ENCODE peak calls at places on chromosomes 4 and X, in four cellular contexts. One of them, this sample, is unnamed.

GRCh38 chrX:25721564-25721963 is 416.6 kb upstream of the MAGEB18 start:
- DNase-seq in H9: no peak
- DNase-seq in upper lobe of right lung: no peak
- DNase-seq in ovary: no peak
- DNase-seq in this sample: no peak

GRCh38 chr4:143424276-143424675 is 87.6 kb downstream of the GAB1 start:
- DNase-seq in ovary: no peak
- DNase-seq in H9: no peak
- DNase-seq in upper lobe of right lung: no peak
- DNase-seq in this sample: no peak

GRCh38 chr4:21744046-21744445 is 204.5 kb downstream of the KCNIP4 start:
- DNase-seq in H9: no peak
- DNase-seq in ovary: no peak
- DNase-seq in upper lobe of right lung: no peak
- DNase-seq in this sample: no peak

GRCh38 chrX:136477026-136477425 is 10.7 kb upstream of the BRS3 start:
- DNase-seq in upper lobe of right lung: no peak
- DNase-seq in H9: no peak
- DNase-seq in ovary: no peak
- DNase-seq in this sample: no peak

GRCh38 chr4:185143596-185143969 is 517 bp downstream of the SLC25A4 start:
- DNase-seq in ovary: peak
- DNase-seq in upper lobe of right lung: peak
- DNase-seq in H9: no peak
- DNase-seq in this sample: peak

GRCh38 chr4:42172921-42173320 is 20.5 kb upstream of the BEND4 start:
- DNase-seq in upper lobe of right lung: no peak
- DNase-seq in H9: no peak
- DNase-seq in ovary: no peak
- DNase-seq in this sample: no peak

GRCh38 chrX:153903991-153904957 is at the start of gene AVPR2:
- DNase-seq in ovary: no peak
- DNase-seq in H9: peak
- DNase-seq in upper lobe of right lung: no peak
- DNase-seq in this sample: no peak

GRCh38 chr4:186149872-186150271 is 41.5 kb upstream of the CYP4V2 start:
- DNase-seq in upper lobe of right lung: no peak
- DNase-seq in H9: peak
- DNase-seq in ovary: peak
- DNase-seq in this sample: peak

GRCh38 chrX:102934624-102935023 is 2.4 kb upstream of the RAB40AL start:
- DNase-seq in upper lobe of right lung: no peak
- DNase-seq in H9: no peak
- DNase-seq in ovary: no peak
- DNase-seq in this sample: peak

GRCh38 chr4:55372259-55372658 is 23.5 kb upstream of the TMEM165 start:
- DNase-seq in upper lobe of right lung: no peak
- DNase-seq in ovary: no peak
- DNase-seq in H9: no peak
- DNase-seq in this sample: no peak

GRCh38 chrX:15547356-15547755 is 46.7 kb downstream of the BMX start:
- DNase-seq in H9: no peak
- DNase-seq in ovary: no peak
- DNase-seq in upper lobe of right lung: no peak
- DNase-seq in this sample: no peak

GRCh38 chrX:153969125-153969903 is 2.3 kb downstream of the HCFC1 start:
- DNase-seq in H9: no peak
- DNase-seq in upper lobe of right lung: no peak
- DNase-seq in ovary: peak
- DNase-seq in this sample: no peak

GRCh38 chr4:164514765-164515164 is 239.2 kb upstream of the SMIM31 start:
- DNase-seq in upper lobe of right lung: no peak
- DNase-seq in ovary: no peak
- DNase-seq in H9: no peak
- DNase-seq in this sample: no peak

GRCh38 chrX:149650162-149650561 is 18.6 kb upstream of the TMEM185A start:
- DNase-seq in ovary: no peak
- DNase-seq in upper lobe of right lung: no peak
- DNase-seq in H9: no peak
- DNase-seq in this sample: no peak

GRCh38 chrX:19747672-19748610 is 139.5 kb downstream of the SH3KBP1 start:
- DNase-seq in H9: no peak
- DNase-seq in upper lobe of right lung: no peak
- DNase-seq in ovary: no peak
- DNase-seq in this sample: no peak

GRCh38 chr4:180913750-180914149 is 1329.5 kb upstream of the TENM3 start:
- DNase-seq in ovary: no peak
- DNase-seq in upper lobe of right lung: no peak
- DNase-seq in H9: no peak
- DNase-seq in this sample: no peak

GRCh38 chr4:180617203-180617602 is 1626.0 kb upstream of the TENM3 start:
- DNase-seq in ovary: no peak
- DNase-seq in upper lobe of right lung: no peak
- DNase-seq in H9: no peak
- DNase-seq in this sample: no peak

GRCh38 chrX:140318306-140318705 is 186.6 kb downstream of the SOX3 start:
- DNase-seq in ovary: no peak
- DNase-seq in upper lobe of right lung: no peak
- DNase-seq in H9: no peak
- DNase-seq in this sample: no peak

GRCh38 chr4:88242144-88242543 is 42.2 kb downstream of the PPM1K start:
- DNase-seq in ovary: no peak
- DNase-seq in H9: no peak
- DNase-seq in upper lobe of right lung: no peak
- DNase-seq in this sample: no peak

GRCh38 chr4:2924765-2925301 is 38.4 kb downstream of the NOP14 start:
- DNase-seq in ovary: no peak
- DNase-seq in H9: no peak
- DNase-seq in upper lobe of right lung: peak
- DNase-seq in this sample: no peak

GRCh38 chr4:140609548-140610425 is 41.0 kb upstream of the UCP1 start:
- DNase-seq in ovary: peak
- DNase-seq in H9: no peak
- DNase-seq in upper lobe of right lung: no peak
- DNase-seq in this sample: no peak

GRCh38 chr4:123363729-123364128 is 32.9 kb upstream of the SPRY1 start:
- DNase-seq in H9: no peak
- DNase-seq in ovary: no peak
- DNase-seq in upper lobe of right lung: no peak
- DNase-seq in this sample: no peak

GRCh38 chrX:4547218-4547836 is 833.9 kb upstream of the PRKX start:
- DNase-seq in ovary: no peak
- DNase-seq in upper lobe of right lung: no peak
- DNase-seq in H9: peak
- DNase-seq in this sample: peak

GRCh38 chr4:164304240-164304639 is 449.7 kb upstream of the SMIM31 start:
- DNase-seq in H9: no peak
- DNase-seq in ovary: no peak
- DNase-seq in upper lobe of right lung: no peak
- DNase-seq in this sample: no peak

DNA sequence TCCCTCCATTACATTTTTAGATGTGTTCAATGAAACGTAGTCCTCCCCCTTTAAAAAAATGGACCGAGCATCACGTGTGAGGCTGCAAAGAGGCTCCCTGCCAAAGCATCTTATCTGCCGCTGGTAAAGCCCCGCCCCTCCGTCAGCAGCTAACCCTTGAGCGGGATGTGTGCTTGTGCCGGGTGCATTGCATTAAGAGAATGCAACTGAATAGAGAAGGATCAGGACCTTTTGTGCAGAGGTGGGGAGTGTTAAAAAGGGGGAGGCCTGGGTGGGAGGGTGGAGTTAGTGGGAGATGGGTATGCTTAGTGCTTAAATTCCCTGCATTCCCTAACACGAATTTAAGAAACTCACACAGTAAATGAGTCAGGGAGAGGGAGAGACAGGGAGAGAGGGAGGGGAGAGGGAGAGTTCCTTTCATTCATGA is 66.0 kb downstream of the TBL1X start:
- DNase-seq in H9: peak
- DNase-seq in ovary: peak
- DNase-seq in upper lobe of right lung: peak
- DNase-seq in this sample: peak
- H3K27ac ChIP-seq in H9: no peak
- H3K27ac ChIP-seq in ovary: no peak
- H3K27ac ChIP-seq in upper lobe of right lung: no peak
- H3K27ac ChIP-seq in this sample: no peak

GRCh38 chr4:75939890-75940691 is 722 bp downstream of the NAAA start:
- DNase-seq in H9: peak
- DNase-seq in ovary: peak
- DNase-seq in upper lobe of right lung: peak
- DNase-seq in this sample: peak

GRCh38 chr4:75935628-75936027 is 5.2 kb downstream of the NAAA start:
- DNase-seq in upper lobe of right lung: no peak
- DNase-seq in H9: no peak
- DNase-seq in ovary: no peak
- DNase-seq in this sample: no peak

GRCh38 chr4:75940692-75941253 is at the start of gene NAAA:
- DNase-seq in ovary: peak
- DNase-seq in H9: peak
- DNase-seq in upper lobe of right lung: peak
- DNase-seq in this sample: peak
- TF ChIP-seq CTCF in ovary: no peak
- TF ChIP-seq CTCF in H9: no peak
- TF ChIP-seq CTCF in upper lobe of right lung: no peak
- TF ChIP-seq CTCF in this sample: no peak

GRCh38 chrX:123425904-123426303 is 241.8 kb downstream of the GRIA3 start:
- DNase-seq in ovary: peak
- DNase-seq in upper lobe of right lung: no peak
- DNase-seq in H9: no peak
- DNase-seq in this sample: no peak
- H3K27ac ChIP-seq in ovary: no peak
- H3K27ac ChIP-seq in upper lobe of right lung: no peak
- H3K27ac ChIP-seq in H9: no peak
- H3K27ac ChIP-seq in this sample: no peak

GRCh38 chrX:119417842-119418241 is 18.7 kb downstream of the SLC25A43 start:
- DNase-seq in upper lobe of right lung: no peak
- DNase-seq in ovary: no peak
- DNase-seq in H9: no peak
- DNase-seq in this sample: no peak
- TF ChIP-seq CTCF in upper lobe of right lung: no peak
- TF ChIP-seq CTCF in ovary: no peak
- TF ChIP-seq CTCF in H9: no peak
- TF ChIP-seq CTCF in this sample: no peak

GRCh38 chr4:28179126-28179525 is 1318.5 kb downstream of the STIM2 start:
- DNase-seq in H9: no peak
- DNase-seq in ovary: no peak
- DNase-seq in upper lobe of right lung: no peak
- DNase-seq in this sample: no peak
- H3K27ac ChIP-seq in H9: no peak
- H3K27ac ChIP-seq in ovary: no peak
- H3K27ac ChIP-seq in upper lobe of right lung: no peak
- H3K27ac ChIP-seq in this sample: no peak

GRCh38 chr4:43882470-43882869 is 566.1 kb downstream of the KCTD8 start:
- DNase-seq in H9: no peak
- DNase-seq in ovary: no peak
- DNase-seq in upper lobe of right lung: no peak
- DNase-seq in this sample: no peak
- TF ChIP-seq CTCF in H9: no peak
- TF ChIP-seq CTCF in ovary: no peak
- TF ChIP-seq CTCF in upper lobe of right lung: no peak
- TF ChIP-seq CTCF in this sample: no peak

GRCh38 chr4:107740950-107741701 is 21.1 kb upstream of the PAPSS1 start:
- DNase-seq in ovary: peak
- DNase-seq in upper lobe of right lung: no peak
- DNase-seq in H9: no peak
- DNase-seq in this sample: peak
- H3K27ac ChIP-seq in ovary: no peak
- H3K27ac ChIP-seq in upper lobe of right lung: peak
- H3K27ac ChIP-seq in H9: no peak
- H3K27ac ChIP-seq in this sample: peak

This sample was measured in testis.